ENCODE peak calls at places on chromosomes 5 and 9, in five cellular contexts. G is cardiac muscle cell; D is heart left ventricle; J is CD8-positive, alpha-beta T cell; M is natural killer cell. V is an unnamed sample.

GRCh38 chr5:140587495-140587894 is 22.9 kb downstream of the SLC35A4 start:
- DNase-seq in G (no peak), D (no peak), J (no peak), M (no peak), V (no peak)

GRCh38 chr9:127979333-127980055 is 1.3 kb downstream of the EEIG1 start:
- DNase-seq in G (peak), D (peak), J (no peak), M (no peak), V (no peak)

GRCh38 chr9:135198144-135198543 is 110.7 kb downstream of the OLFM1 start:
- DNase-seq in G (no peak), D (no peak), J (no peak), M (no peak), V (no peak)

GRCh38 chr5:65061974-65062353 is 293.2 kb downstream of the CWC27 start:
- DNase-seq in G (no peak), D (no peak), J (no peak), M (no peak), V (no peak)

GRCh38 chr5:6900828-6901227 is 187.6 kb downstream of the TENT4A start:
- DNase-seq in G (no peak), D (no peak), J (no peak), M (no peak), V (no peak)

GRCh38 chr5:57307516-57307915 is 133.7 kb downstream of the GPBP1 start:
- DNase-seq in G (no peak), D (no peak), J (no peak), M (no peak), V (no peak)

GRCh38 chr9:33162721-33163311 is 4.3 kb downstream of the B4GALT1 start:
- DNase-seq in G (peak), D (no peak), J (no peak), M (no peak), V (no peak)

GRCh38 chr5:179779826-179780225 is 14.0 kb upstream of the LTC4S start:
- DNase-seq in G (no peak), D (no peak), J (no peak), M (no peak), V (no peak)

GRCh38 chr9:22405869-22406659 is 40.6 kb upstream of the DMRTA1 start:
- DNase-seq in G (no peak), D (no peak), J (no peak), M (no peak), V (no peak)

GRCh38 chr5:149002761-149003689 is 59.8 kb downstream of the SH3TC2 start:
- DNase-seq in G (no peak), D (no peak), J (no peak), M (no peak), V (no peak)

GRCh38 chr5:45521067-45521466 is 175.1 kb downstream of the HCN1 start:
- DNase-seq in G (peak), D (peak), J (no peak), M (no peak), V (no peak)
- TF ChIP-seq CTCF in G (peak), D (peak), J (no peak), M (no peak), V (peak)

GRCh38 chr5:107365355-107366109 is 305.2 kb downstream of the EFNA5 start:
- DNase-seq in G (peak), D (no peak), J (no peak), M (peak), V (no peak)
- TF ChIP-seq CTCF in G (no peak), D (no peak), J (no peak), M (no peak), V (no peak)

GRCh38 chr5:153147891-153148623 is 342.4 kb upstream of the GRIA1 start:
- DNase-seq in G (peak), D (peak), J (no peak), M (no peak), V (no peak)

GRCh38 chr5:153153086-153153485 is 337.4 kb upstream of the GRIA1 start:
- DNase-seq in G (peak), D (no peak), J (no peak), M (no peak), V (no peak)

GRCh38 chr5:153151558-153151957 is 338.9 kb upstream of the GRIA1 start:
- DNase-seq in G (no peak), D (no peak), J (no peak), M (no peak), V (no peak)

GRCh38 chr5:153148624-153148976 is 341.9 kb upstream of the GRIA1 start:
- DNase-seq in G (no peak), D (no peak), J (no peak), M (no peak), V (no peak)
- TF ChIP-seq CTCF in G (no peak), D (no peak), J (no peak), M (no peak), V (peak)

GRCh38 chr5:62312674-62313073 is 6.7 kb downstream of the KIF2A start:
- DNase-seq in G (no peak), D (no peak), J (no peak), M (no peak), V (no peak)

GRCh38 chr5:62317810-62318209 is 11.8 kb downstream of the KIF2A start:
- DNase-seq in G (no peak), D (no peak), J (no peak), M (no peak), V (no peak)

GRCh38 chr5:62315376-62316049 is 9.5 kb downstream of the KIF2A start:
- DNase-seq in G (no peak), D (no peak), J (no peak), M (no peak), V (no peak)

GRCh38 chr5:62314431-62314830 is 8.4 kb downstream of the KIF2A start:
- DNase-seq in G (no peak), D (no peak), J (no peak), M (no peak), V (no peak)

DNA sequence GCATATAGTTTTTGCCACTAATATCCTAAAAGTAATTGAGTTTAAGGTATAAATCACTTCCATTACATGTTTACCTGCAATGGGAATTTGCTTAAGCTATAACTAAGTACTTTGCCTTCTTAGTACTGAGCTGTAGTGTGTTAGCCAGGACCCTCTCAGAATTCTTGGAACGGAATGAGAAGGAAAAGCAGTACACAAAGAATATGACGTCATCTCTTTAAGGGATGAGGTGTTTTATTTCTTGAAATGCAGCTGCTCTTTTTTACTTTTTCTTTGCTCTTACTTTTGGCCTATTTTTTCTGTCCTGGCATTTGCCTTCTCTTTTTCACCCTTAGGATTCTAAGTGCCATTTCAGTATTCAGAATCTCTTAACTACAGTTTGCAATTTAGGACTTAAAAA is 10.1 kb downstream of the KIF2A start:
- DNase-seq in G (peak), D (no peak), J (no peak), M (no peak), V (no peak)
- TF ChIP-seq CTCF in G (no peak), D (no peak), J (no peak), M (no peak), V (no peak)

DNA sequence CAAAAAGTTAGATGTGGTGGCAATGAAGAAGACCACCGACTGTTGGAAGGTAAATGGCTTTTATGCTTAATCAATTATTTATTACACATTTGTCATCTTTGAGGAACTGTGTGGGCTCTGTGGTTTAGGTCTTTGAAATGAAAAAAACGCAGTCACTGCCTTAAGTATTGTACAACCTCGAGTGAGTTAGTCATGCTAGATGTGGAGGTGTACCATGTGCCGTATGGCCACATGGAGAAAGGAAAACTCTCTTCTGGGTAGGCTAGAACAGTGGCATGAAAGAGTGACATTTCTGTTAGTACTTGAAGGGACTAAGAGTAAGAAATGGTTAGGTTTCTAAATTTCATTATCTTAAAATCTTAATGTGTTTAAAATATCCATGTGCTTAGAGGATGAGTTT is 166.1 kb downstream of the HACD4 start:
- DNase-seq in G (no peak), D (no peak), J (no peak), M (no peak), V (no peak)
- TF ChIP-seq CTCF in G (no peak), D (no peak), J (no peak), M (no peak), V (no peak)

GRCh38 chr9:74573792-74574191 is 76.7 kb downstream of the RORB start:
- DNase-seq in G (peak), D (no peak), J (no peak), M (no peak), V (no peak)

DNA sequence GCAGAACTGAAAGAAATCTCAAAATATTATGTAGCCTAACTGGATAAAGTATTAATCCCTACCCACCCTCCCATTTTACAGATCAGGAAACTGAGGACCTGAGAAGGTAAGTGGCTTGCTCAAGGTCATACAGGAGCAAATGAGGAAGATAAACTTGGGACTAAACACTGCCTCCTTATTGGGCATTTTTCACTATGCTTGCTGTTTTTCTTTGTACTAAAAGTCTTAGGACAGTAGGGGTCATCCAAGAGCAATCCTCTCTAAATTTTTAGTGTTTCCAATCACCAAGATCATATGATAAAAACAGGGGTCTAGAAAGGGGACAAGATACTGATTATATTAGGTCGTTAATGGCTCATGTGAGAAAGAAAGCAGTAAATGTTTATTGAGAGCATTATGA is 80.8 kb downstream of the RORB start:
- DNase-seq in G (no peak), D (no peak), J (no peak), M (no peak), V (no peak)
- TF ChIP-seq CTCF in G (peak), D (no peak), J (no peak), M (no peak), V (peak)

GRCh38 chr5:58437661-58438060 is 22.2 kb downstream of the PLK2 start:
- DNase-seq in G (no peak), D (no peak), J (no peak), M (no peak), V (no peak)
- TF ChIP-seq CTCF in G (no peak), D (no peak), J (no peak), M (no peak), V (no peak)

GRCh38 chr5:130912088-130912487 is 253.0 kb downstream of the HINT1 start:
- DNase-seq in G (peak), D (no peak), J (no peak), M (no peak), V (no peak)
- TF ChIP-seq CTCF in G (peak), D (no peak), J (no peak), M (no peak), V (peak)